ENCODE peak calls at places on chromosomes 2 and 18, in eight cellular contexts. T is HFFc6; Q is aorta; U is stimulated activated CD8-positive, alpha-beta memory T cell treated with anti-CD3 and anti-CD28 coated beads, Interleukin-2, amount 100 ng/mL, for 48 hours; Z is A549; B is astrocyte; D is NCI-H69; J is effector memory CD4-positive, alpha-beta T cell. G is an unnamed sample.

GRCh38 chr2:141497262-141497661 is 633.6 kb downstream of the LRP1B start:
- DNase-seq in T (no peak), Q (no peak), U (no peak), Z (no peak), B (no peak), D (no peak), J (no peak), G (no peak)

GRCh38 chr2:165621086-165621560 is 151.6 kb downstream of the CSRNP3 start:
- DNase-seq in T (no peak), Q (no peak), U (no peak), Z (no peak), B (peak; percentile 64), D (no peak), J (no peak), G (no peak)

GRCh38 chr2:203857656-203858055 is 9.9 kb upstream of the CTLA4 start:
- DNase-seq in T (no peak), Q (no peak), U (no peak), Z (no peak), B (no peak), D (no peak), J (no peak), G (no peak)

GRCh38 chr2:200131307-200131706 is 175.2 kb upstream of the SPATS2L start:
- DNase-seq in T (no peak), Q (no peak), U (no peak), Z (no peak), B (peak; percentile 39), D (no peak), J (no peak), G (no peak)

GRCh38 chr2:240441993-240442411 is 6.5 kb downstream of the GPC1 start:
- DNase-seq in T (no peak), Q (peak; percentile 48), U (no peak), Z (no peak), B (no peak), D (no peak), J (no peak), G (no peak)

GRCh38 chr2:72136349-72136748 is 11.3 kb downstream of the CYP26B1 start:
- DNase-seq in T (no peak), Q (peak; percentile 38), U (no peak), Z (no peak), B (no peak), D (no peak), J (no peak), G (no peak)

GRCh38 chr2:72915076-72915906 is 2.0 kb upstream of the EMX1 start:
- DNase-seq in T (no peak), Q (peak; percentile 23), U (no peak), Z (no peak), B (no peak), D (peak; percentile 9), J (no peak), G (no peak)

GRCh38 chr2:144459937-144460336 is 60.0 kb downstream of the ZEB2 start:
- DNase-seq in T (peak; percentile 66), Q (no peak), U (no peak), Z (no peak), B (peak; percentile 62), D (no peak), J (peak; percentile 23), G (no peak)

GRCh38 chr2:174334781-174335604 is at the start of gene SP9:
- DNase-seq in T (no peak), Q (no peak), U (no peak), Z (peak; percentile 91), B (peak; percentile 60), D (peak; percentile 85), J (no peak), G (no peak)

GRCh38 chr18:12305930-12306629 is 2.0 kb upstream of the TUBB6 start:
- DNase-seq in T (no peak), Q (no peak), U (no peak), Z (no peak), B (no peak), D (no peak), J (no peak), G (no peak)

GRCh38 chr2:225468131-225468530 is 68.6 kb downstream of the NYAP2 start:
- DNase-seq in T (peak; percentile 4), Q (no peak), U (no peak), Z (no peak), B (peak; percentile 80), D (no peak), J (no peak), G (no peak)

GRCh38 chr2:39158351-39158750 is 37.5 kb upstream of the SOS1 start:
- DNase-seq in T (peak; percentile 0), Q (no peak), U (no peak), Z (no peak), B (no peak), D (no peak), J (no peak), G (no peak)

GRCh38 chr18:24544141-24544498 is 83.7 kb downstream of the HRH4 start:
- DNase-seq in T (no peak), Q (no peak), U (no peak), Z (peak; percentile 11), B (no peak), D (peak; percentile 75), J (no peak), G (peak; percentile 58)

GRCh38 chr2:127561371-127561770 is 25.9 kb downstream of the MYO7B start:
- DNase-seq in T (no peak), Q (no peak), U (no peak), Z (no peak), B (no peak), D (no peak), J (no peak), G (no peak)

GRCh38 chr2:159971365-159972122 is 90.9 kb downstream of the PLA2R1 start:
- DNase-seq in T (no peak), Q (no peak), U (no peak), Z (no peak), B (no peak), D (peak; percentile 96), J (no peak), G (peak; percentile 24)

GRCh38 chr18:35755369-35755768 is 173.8 kb downstream of the GALNT1 start:
- DNase-seq in T (no peak), Q (no peak), U (no peak), Z (no peak), B (no peak), D (no peak), J (no peak), G (no peak)

GRCh38 chr2:25347205-25347815 is 5.6 kb upstream of the DNMT3A start:
- DNase-seq in T (no peak), Q (no peak), U (no peak), Z (no peak), B (peak; percentile 47), D (no peak), J (no peak), G (no peak)

GRCh38 chr2:55158111-55158814 is 73.8 kb downstream of the CLHC1 start:
- DNase-seq in T (no peak), Q (no peak), U (no peak), Z (no peak), B (no peak), D (no peak), J (no peak), G (no peak)

GRCh38 chr2:199629301-199629700 is 171.6 kb upstream of the SATB2 start:
- DNase-seq in T (no peak), Q (no peak), U (no peak), Z (no peak), B (no peak), D (no peak), J (no peak), G (no peak)

GRCh38 chr2:20135631-20136050 is 84.2 kb upstream of the LAPTM4A start:
- DNase-seq in T (peak; percentile 53), Q (peak; percentile 76), U (peak; percentile 19), Z (peak; percentile 71), B (peak; percentile 20), D (peak; percentile 7), J (no peak), G (peak; percentile 13)

GRCh38 chr18:47838396-47838795 is 92.1 kb downstream of the SMAD2 start:
- DNase-seq in T (no peak), Q (no peak), U (no peak), Z (no peak), B (no peak), D (no peak), J (no peak), G (no peak)

GRCh38 chr2:37871453-37872191 is 53.5 kb upstream of the RMDN2 start:
- DNase-seq in T (peak; percentile 87), Q (no peak), U (no peak), Z (no peak), B (peak; percentile 90), D (peak; percentile 4), J (no peak), G (no peak)

GRCh38 chr2:237165405-237166276 is 80.0 kb downstream of the COPS8 start:
- DNase-seq in T (peak; percentile 40), Q (no peak), U (no peak), Z (no peak), B (no peak), D (peak; percentile 43), J (no peak), G (peak; percentile 1)

GRCh38 chr2:147913701-147914480 is 69.1 kb downstream of the ACVR2A start:
- DNase-seq in T (no peak), Q (no peak), U (no peak), Z (no peak), B (peak; percentile 14), D (peak; percentile 32), J (no peak), G (peak; percentile 59)

GRCh38 chr18:34696681-34697080 is 13.4 kb upstream of the DTNA start:
- DNase-seq in T (no peak), Q (no peak), U (no peak), Z (no peak), B (no peak), D (no peak), J (no peak), G (no peak)

GRCh38 chr2:237892936-237893595 is 33.6 kb downstream of the RAMP1 start:
- DNase-seq in T (no peak), Q (no peak), U (no peak), Z (no peak), B (no peak), D (no peak), J (no peak), G (peak; percentile 40)

GRCh38 chr2:219022041-219022440 is 19.3 kb downstream of the CFAP65 start:
- DNase-seq in T (no peak), Q (no peak), U (no peak), Z (no peak), B (no peak), D (no peak), J (no peak), G (no peak)

G was measured in NCI-H2171 treated with DMSO at 0.1 percent for 48 hours.